ENCODE peak calls at places on chromosomes 4 and X, in six cellular contexts. W, Q, D, U, X and M are unnamed samples.

GRCh38 chr4:2370597-2371320 is 47.7 kb downstream of the ZFYVE28 start:
- DNase-seq in Q (no peak), U (peak), X (no peak), W (no peak), D (no peak), M (no peak)

GRCh38 chrX:13254076-13254785 is 65.6 kb downstream of the ATXN3L start:
- DNase-seq in W (peak), Q (no peak), U (no peak), D (peak), X (peak), M (peak)

GRCh38 chr4:165248102-165248501 is 40.7 kb downstream of the KLHL2 start:
- DNase-seq in W (no peak), Q (no peak), D (no peak), U (no peak), X (no peak), M (no peak)

GRCh38 chrX:41022579-41022978 is 62.7 kb upstream of the USP9X start:
- DNase-seq in D (no peak), W (peak), Q (no peak), X (no peak), U (no peak), M (no peak)

GRCh38 chrX:35733879-35734278 is 64.3 kb upstream of the MAGEB16 start:
- DNase-seq in U (no peak), Q (no peak), X (no peak), D (no peak), W (no peak), M (no peak)

GRCh38 chrX:66049056-66049455 is 9.2 kb upstream of the VSIG4 start:
- DNase-seq in D (no peak), X (no peak), Q (no peak), U (no peak), W (no peak), M (no peak)

GRCh38 chr4:101155368-101155767 is 192.0 kb downstream of the PPP3CA start:
- DNase-seq in D (no peak), X (peak), W (peak), Q (no peak), U (no peak), M (no peak)

GRCh38 chrX:70208479-70208878 is 26.0 kb upstream of the AWAT1 start:
- DNase-seq in W (no peak), U (no peak), D (no peak), Q (no peak), X (no peak), M (no peak)

GRCh38 chrX:130539721-130540321 is 138.0 kb downstream of the RBMX2 start:
- DNase-seq in X (peak), D (peak), Q (peak), U (no peak), W (peak), M (peak)

GRCh38 chr4:185792384-185793146 is 19.4 kb downstream of the SORBS2 start:
- DNase-seq in X (peak), W (peak), Q (no peak), D (no peak), U (no peak), M (no peak)

GRCh38 chr4:105780176-105780575 is 71.6 kb downstream of the GSTCD start:
- DNase-seq in Q (no peak), W (no peak), U (no peak), X (peak), D (no peak), M (no peak)

GRCh38 chr4:55635282-55635681 is 816 bp downstream of the NMU start:
- DNase-seq in D (no peak), X (no peak), U (no peak), Q (no peak), W (no peak), M (no peak)

GRCh38 chrX:96994088-96994487 is 110.4 kb downstream of the RPA4 start:
- DNase-seq in W (no peak), D (no peak), Q (no peak), X (no peak), U (no peak), M (no peak)

GRCh38 chr4:98670186-98670585 is 11.8 kb upstream of the TSPAN5 start:
- DNase-seq in D (no peak), W (no peak), U (no peak), Q (no peak), X (no peak), M (no peak)

GRCh38 chr4:105976913-105977312 is 81.6 kb downstream of the NPNT start:
- DNase-seq in U (no peak), D (no peak), W (no peak), X (no peak), Q (no peak), M (no peak)

GRCh38 chr4:185587065-185587443 is 51.7 kb upstream of the PDLIM3 start:
- DNase-seq in W (no peak), Q (no peak), U (no peak), D (no peak), X (no peak), M (no peak)

GRCh38 chr4:76896731-76897521 is 1.0 kb downstream of the SOWAHB start:
- DNase-seq in D (peak), U (peak), Q (peak), W (peak), X (peak), M (no peak)

GRCh38 chr4:41257257-41257900 is 651 bp downstream of the UCHL1 start:
- DNase-seq in W (peak), D (peak), U (peak), Q (peak), X (peak), M (peak)

GRCh38 chr4:175996231-175996630 is 69.4 kb upstream of the WDR17 start:
- DNase-seq in Q (no peak), X (no peak), U (no peak), W (no peak), D (no peak), M (no peak)

GRCh38 chrX:750263-750662 is 119.7 kb downstream of the SHOX start:
- DNase-seq in W (no peak), U (no peak), Q (no peak), X (no peak), D (no peak), M (no peak)

GRCh38 chr4:128159967-128160366 is 98.9 kb downstream of the LARP1B start:
- DNase-seq in U (no peak), D (no peak), Q (no peak), X (peak), W (peak), M (no peak)

GRCh38 chr4:126583509-126583908 is 1049.2 kb upstream of the INTU start:
- DNase-seq in U (no peak), X (peak), Q (no peak), W (peak), D (peak), M (no peak)

GRCh38 chr4:1098311-1098925 is 14.9 kb downstream of the RNF212 start:
- DNase-seq in D (no peak), Q (no peak), X (no peak), U (no peak), W (no peak), M (no peak)

GRCh38 chrX:18887177-18887820 is 96.6 kb downstream of the PHKA2 start:
- DNase-seq in D (no peak), X (no peak), Q (peak), W (no peak), U (peak), M (no peak)

GRCh38 chr4:185396724-185397402 is at the start of gene ANKRD37:
- DNase-seq in W (peak), D (no peak), X (peak), U (peak), Q (peak), M (no peak)

GRCh38 chr4:17324431-17324830 is 187.5 kb downstream of the QDPR start:
- DNase-seq in Q (no peak), D (peak), W (peak), U (no peak), X (peak), M (peak)

GRCh38 chr4:5992171-5993062 is 25.8 kb downstream of the C4orf50 start:
- DNase-seq in D (no peak), Q (no peak), X (no peak), U (no peak), W (no peak), M (no peak)

GRCh38 chrX:9897761-9898161 is 69.4 kb upstream of the CLDN34 start:
- DNase-seq in D (no peak), X (no peak), W (no peak), Q (no peak), U (no peak), M (no peak)

GRCh38 chrX:10939384-10939783 is 171.7 kb upstream of the HCCS start:
- DNase-seq in U (no peak), W (peak), Q (no peak), X (no peak), D (no peak), M (no peak)

GRCh38 chr4:26321326-26322276 is 787 bp downstream of the RBPJ start:
- DNase-seq in W (peak), X (peak), D (peak), U (peak), Q (peak), M (peak)

GRCh38 chr4:122534776-122535175 is 78.3 kb upstream of the IL2 start:
- DNase-seq in X (no peak), W (no peak), D (no peak), U (no peak), Q (no peak), M (no peak)

GRCh38 chr4:128031756-128032384 is 29.2 kb upstream of the LARP1B start:
- DNase-seq in X (no peak), Q (no peak), D (no peak), W (no peak), U (no peak), M (no peak)

GRCh38 chr4:88751258-88752075 is 53.8 kb upstream of the NAP1L5 start:
- DNase-seq in Q (no peak), W (peak), D (no peak), U (no peak), X (no peak), M (no peak)
- TF ChIP-seq POLR2A in Q (no peak), W (no peak), D (no peak), U (no peak), X (no peak), M (no peak)

DNA sequence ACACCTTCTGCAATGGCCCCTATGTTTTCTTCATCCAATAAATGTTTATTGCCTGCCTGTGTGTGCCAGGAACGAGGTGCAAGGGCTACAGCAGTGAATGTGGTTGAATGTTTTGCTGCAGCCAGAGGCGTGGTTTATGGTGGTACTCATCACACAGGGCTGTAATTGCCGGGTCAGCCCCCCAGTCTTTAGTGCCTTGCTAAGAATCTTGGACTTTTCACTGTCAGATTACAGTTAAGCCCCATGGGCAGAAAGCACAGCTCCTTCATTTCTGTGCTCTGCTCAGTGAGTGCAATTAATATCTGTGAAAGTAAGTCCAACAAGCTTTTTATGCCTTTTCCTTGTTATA is 67.8 kb downstream of the TAPT1 start:
- DNase-seq in U (no peak), Q (no peak), X (no peak), W (no peak), D (no peak), M (no peak)
- H3K27ac ChIP-seq in U (no peak), Q (no peak), X (no peak), W (no peak), D (no peak), M (no peak)

GRCh38 chr4:73069338-73070071 is at the start of gene COX18:
- DNase-seq in Q (peak), X (peak), W (peak), D (peak), U (peak), M (peak)
- TF ChIP-seq POLR2A in Q (peak), X (peak), W (peak), D (peak), U (peak), M (peak)

GRCh38 chr4:173526034-173526482 is 4.0 kb downstream of the HAND2 start:
- DNase-seq in U (no peak), W (no peak), D (no peak), Q (no peak), X (no peak), M (no peak)
- H3K27ac ChIP-seq in U (no peak), W (no peak), D (no peak), Q (peak), X (no peak), M (peak)

DNA sequence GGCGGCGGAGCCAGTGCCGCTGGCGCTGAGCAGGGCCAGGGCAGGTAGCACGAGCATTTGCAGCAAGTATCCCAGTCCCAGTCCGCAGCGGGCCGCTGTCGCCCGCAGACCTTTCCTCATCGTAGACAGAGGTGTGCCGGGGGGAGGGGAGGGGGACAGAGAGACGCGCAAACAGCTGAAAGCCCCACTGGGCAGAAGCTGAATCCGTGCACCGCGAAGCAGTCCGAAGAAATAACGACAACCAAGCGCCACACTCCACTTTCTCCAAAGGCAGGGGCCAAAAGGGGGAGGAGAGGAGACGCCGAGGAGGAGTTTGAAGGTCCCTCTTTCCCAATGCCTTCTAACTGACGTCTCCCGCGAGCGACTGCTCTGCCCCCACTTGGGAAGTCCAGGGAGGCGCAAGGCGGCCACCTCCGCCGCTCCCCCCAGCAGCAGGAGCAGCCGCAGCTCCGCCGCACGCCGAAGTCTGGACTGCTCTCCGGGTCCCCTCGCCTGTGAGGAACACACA is at the start of gene UNC5C:
- DNase-seq in X (peak), U (peak), Q (peak), W (peak), D (peak), M (peak)
- TF ChIP-seq POLR2A in X (no peak), U (no peak), Q (peak), W (no peak), D (peak), M (peak)

DNA sequence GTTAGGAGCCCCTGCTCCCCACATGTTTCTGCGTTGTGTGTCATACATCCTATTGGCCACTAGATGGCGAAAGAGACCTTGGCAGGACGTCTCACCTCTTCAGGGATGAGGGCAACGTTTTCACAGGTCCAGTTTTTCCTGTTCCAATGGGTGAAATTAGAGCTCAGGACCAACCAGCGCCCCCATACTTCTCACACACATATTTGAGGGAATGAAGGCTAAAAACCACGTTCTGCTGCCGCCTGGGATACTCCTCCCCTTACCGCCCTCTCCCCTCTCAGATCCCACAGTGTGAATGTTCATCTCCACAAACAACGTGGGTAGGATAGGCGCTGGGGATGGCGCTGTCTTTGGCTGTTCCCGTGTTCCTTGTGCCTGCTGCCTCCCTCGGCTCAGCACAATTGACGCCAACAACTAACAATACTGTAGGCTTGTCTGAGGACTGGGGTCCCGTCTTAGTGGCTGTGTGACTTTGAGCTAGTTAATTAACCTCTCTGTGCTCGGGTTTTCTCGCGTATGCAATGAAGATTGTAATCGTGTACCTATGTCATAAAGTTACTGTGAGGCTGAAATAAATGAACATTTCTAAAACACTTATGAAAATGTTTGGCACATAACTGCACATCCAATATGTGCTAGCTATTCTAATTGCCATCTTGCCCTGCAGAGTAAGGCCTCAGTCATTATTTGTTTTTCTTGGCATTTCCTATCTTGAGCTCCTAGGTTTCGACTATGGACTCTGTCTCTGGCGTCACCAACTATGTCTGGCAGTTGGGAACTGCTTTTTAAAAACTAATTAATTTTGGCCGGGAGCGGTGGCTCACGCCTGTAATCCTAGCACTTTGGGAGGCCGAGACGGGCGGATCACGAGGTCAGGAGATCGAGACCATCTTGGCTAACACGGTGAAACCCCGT is 181.3 kb upstream of the STK26 start:
- DNase-seq in D (peak), Q (peak), U (no peak), X (peak), W (peak), M (peak)
- H3K27ac ChIP-seq in D (no peak), Q (no peak), U (no peak), X (no peak), W (no peak), M (no peak)

DNA sequence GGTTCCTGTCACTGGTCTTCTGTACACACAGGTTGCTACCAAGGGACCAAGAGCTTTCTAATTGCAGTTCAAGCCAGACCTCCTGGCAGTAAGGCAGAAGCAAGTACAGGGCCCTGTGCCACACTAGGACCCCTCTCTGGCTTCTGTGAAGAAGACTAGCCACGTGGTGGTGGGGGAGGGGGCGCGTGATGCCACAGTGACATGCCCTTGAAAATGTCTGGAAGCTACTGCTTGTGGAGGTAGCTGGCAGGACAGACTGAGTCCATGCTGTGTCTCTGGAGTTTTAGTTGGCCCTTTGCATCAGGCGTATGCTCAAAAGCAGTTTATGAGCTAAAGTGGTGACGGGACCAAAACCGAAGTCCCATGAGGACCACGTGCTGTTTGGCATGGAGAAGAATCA is 50.9 kb downstream of the RTL5 start:
- DNase-seq in Q (no peak), D (no peak), W (no peak), U (no peak), X (peak), M (no peak)
- TF ChIP-seq POLR2A in Q (no peak), D (no peak), W (no peak), U (no peak), X (no peak), M (no peak)

DNA sequence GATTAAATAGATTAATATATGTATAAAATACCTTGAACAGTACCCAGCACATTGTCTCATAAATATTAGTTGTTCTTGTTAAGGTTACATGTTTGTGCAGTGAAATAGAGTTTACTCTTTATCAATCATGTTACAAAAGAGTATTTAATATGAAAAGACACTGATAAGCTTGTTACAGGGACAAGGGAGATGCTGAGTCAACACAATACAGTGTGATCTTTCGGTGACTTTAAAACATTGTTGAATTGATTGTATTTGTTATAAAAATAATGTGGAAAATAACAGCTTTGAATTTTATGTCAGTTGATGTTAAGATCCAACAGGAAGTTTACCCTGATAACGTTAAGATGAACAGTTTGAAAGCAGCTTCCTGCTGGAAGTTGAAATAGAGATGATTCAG is 1.4 kb upstream of the WDR13 start:
- DNase-seq in D (no peak), W (no peak), Q (no peak), U (no peak), X (peak), M (no peak)
- H3K27ac ChIP-seq in D (no peak), W (no peak), Q (no peak), U (peak), X (peak), M (no peak)

DNA sequence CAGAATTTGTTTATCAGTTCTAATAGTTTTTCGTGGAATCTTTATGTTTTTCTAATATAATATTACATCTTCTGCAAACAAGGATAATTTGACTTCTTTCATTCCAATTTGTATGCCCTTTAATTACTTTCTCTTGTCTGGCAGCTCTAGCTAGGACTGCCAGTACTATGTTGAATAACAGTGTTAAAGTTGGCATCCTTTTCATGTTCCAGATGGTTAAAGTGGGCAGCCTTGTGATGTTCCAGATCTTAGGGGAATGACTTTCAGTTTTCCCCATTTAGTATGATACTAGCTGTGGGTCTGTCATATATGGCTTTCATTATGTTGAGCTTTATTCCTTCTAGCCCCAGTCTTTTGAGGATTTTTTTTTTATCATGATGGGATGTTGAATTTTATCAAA is 220.6 kb upstream of the WDFY3 start:
- DNase-seq in U (no peak), D (no peak), X (no peak), Q (no peak), W (no peak), M (no peak)
- TF ChIP-seq POLR2A in U (no peak), D (no peak), X (no peak), Q (no peak), W (no peak), M (no peak)

GRCh38 chrX:23333842-23334535 is 660 bp upstream of the PTCHD1 start:
- DNase-seq in W (no peak), D (peak), Q (no peak), X (no peak), U (peak), M (peak)
- H3K27ac ChIP-seq in W (no peak), D (no peak), Q (no peak), X (no peak), U (no peak), M (peak)